ENCODE peak calls at places on chromosomes 13 and 19, in six cellular contexts. Q is CD8-positive, alpha-beta T cell; E is Peyer's patch; V is GM23338; C is fibroblast of mammary gland; H is brain microvascular endothelial cell. X is an unnamed sample.

GRCh38 chr19:30227661-30228112 is 144.5 kb upstream of the ZNF536 start:
- DNase-seq in Q (no peak), E (peak), V (peak), C (peak), H (peak), X (peak)

GRCh38 chr13:83618966-83619365 is 263.3 kb downstream of the SLITRK1 start:
- DNase-seq in Q (no peak), E (no peak), V (no peak), C (peak), H (peak), X (no peak)

GRCh38 chr13:74910399-74910798 is 571.6 kb downstream of the TBC1D4 start:
- DNase-seq in Q (no peak), E (no peak), V (no peak), C (no peak), H (no peak), X (no peak)

GRCh38 chr19:22627526-22627925 is 6.6 kb upstream of the ZNF492 start:
- DNase-seq in Q (no peak), E (no peak), V (no peak), C (no peak), H (no peak), X (no peak)

GRCh38 chr13:99124695-99125334 is 75.8 kb upstream of the UBAC2 start:
- DNase-seq in Q (no peak), E (no peak), V (no peak), C (peak), H (peak), X (peak)

GRCh38 chr13:46992383-46992952 is 95.6 kb upstream of the HTR2A start:
- DNase-seq in Q (no peak), E (no peak), V (peak), C (peak), H (peak), X (no peak)

GRCh38 chr13:35988648-35989081 is 142.5 kb downstream of the DCLK1 start:
- DNase-seq in Q (no peak), E (no peak), V (peak), C (peak), H (peak), X (no peak)

GRCh38 chr19:12497032-12497431 is 12.4 kb upstream of the ZNF709 start:
- DNase-seq in Q (no peak), E (no peak), V (no peak), C (no peak), H (no peak), X (no peak)

GRCh38 chr13:36173923-36174322 is 40.4 kb downstream of the SOHLH2 start:
- DNase-seq in Q (no peak), E (no peak), V (no peak), C (no peak), H (no peak), X (no peak)

DNA sequence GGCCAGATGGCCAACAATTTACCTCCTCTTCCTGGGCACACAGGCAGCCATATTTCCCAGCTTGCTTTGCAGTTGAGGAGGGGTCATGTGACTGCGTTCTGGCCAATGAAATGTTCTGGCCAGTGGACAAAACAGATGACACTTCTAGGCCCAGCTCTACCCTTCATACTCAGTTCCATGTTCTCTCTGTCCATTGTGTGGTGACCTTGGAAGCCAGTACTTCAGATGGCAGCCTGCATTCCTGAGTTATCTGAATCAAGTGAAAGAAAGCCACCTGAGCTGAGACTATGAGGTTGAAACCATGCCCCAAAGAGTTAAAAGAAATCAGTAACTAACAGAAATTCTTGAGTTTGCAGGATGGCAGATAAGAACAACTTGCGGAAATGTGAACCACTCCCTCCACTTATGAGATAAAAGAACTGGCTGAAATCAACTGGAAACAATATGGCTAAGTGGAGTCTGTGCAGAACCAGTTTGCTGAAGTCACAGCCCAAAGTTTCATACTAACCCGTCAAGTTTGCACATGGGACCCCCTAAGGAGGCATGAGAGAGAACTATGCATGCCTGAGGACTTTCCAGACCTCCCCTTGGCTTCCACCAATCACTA is 8.1 kb downstream of the FAM187B start:
- DNase-seq in Q (no peak), E (no peak), V (peak), C (no peak), H (no peak), X (no peak)
- TF ChIP-seq CTCF in Q (no peak), E (no peak), V (no peak), C (no peak), H (no peak), X (no peak)

GRCh38 chr19:43723588-43723987 is 7.7 kb downstream of the IRGC start:
- DNase-seq in Q (no peak), E (no peak), V (peak), C (peak), H (no peak), X (no peak)
- TF ChIP-seq CTCF in Q (no peak), E (no peak), V (peak), C (peak), H (peak), X (no peak)

DNA sequence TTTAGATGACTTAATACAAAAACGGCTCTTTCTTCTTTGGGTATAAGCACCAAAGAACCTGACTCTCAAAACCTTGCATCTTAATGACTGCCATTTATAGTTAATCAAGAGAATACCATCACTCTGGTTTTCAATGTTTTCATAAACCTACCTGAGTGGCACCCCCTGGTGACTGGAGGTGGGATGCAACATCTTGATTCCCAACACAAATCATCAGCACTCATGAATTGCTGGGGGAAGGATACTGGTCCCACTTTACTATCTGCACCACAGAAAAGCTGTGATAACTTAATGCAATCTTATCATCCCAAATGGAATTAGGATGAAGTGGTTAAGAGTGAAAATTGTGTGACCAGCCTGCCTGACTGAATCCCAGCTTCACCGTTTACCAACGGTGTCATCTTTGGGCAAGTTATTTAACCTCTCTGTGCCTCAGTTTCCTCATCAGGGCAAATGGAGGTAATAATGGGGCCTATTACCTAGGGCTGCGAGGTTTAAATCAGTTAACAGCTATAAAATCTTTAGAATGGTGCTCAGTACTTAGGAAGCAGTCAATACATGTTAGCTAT is 366.4 kb downstream of the KLF12 start:
- DNase-seq in Q (no peak), E (no peak), V (peak), C (no peak), H (no peak), X (no peak)
- TF ChIP-seq CTCF in Q (peak), E (no peak), V (peak), C (peak), H (peak), X (peak)

GRCh38 chr13:64847767-64848166 is 2382.4 kb downstream of the PCDH9 start:
- DNase-seq in Q (no peak), E (no peak), V (no peak), C (no peak), H (no peak), X (no peak)

GRCh38 chr13:64855506-64855905 is 2374.6 kb downstream of the PCDH9 start:
- DNase-seq in Q (no peak), E (no peak), V (no peak), C (peak), H (peak), X (no peak)

GRCh38 chr13:64849174-64849573 is 2381.0 kb downstream of the PCDH9 start:
- DNase-seq in Q (no peak), E (no peak), V (no peak), C (no peak), H (no peak), X (no peak)

GRCh38 chr13:64850017-64850416 is 2380.1 kb downstream of the PCDH9 start:
- DNase-seq in Q (no peak), E (no peak), V (no peak), C (no peak), H (no peak), X (no peak)
- TF ChIP-seq CTCF in Q (no peak), E (no peak), V (no peak), C (no peak), H (no peak), X (no peak)

GRCh38 chr19:40445006-40445312 is 824 bp upstream of the SERTAD3 start:
- DNase-seq in Q (no peak), E (no peak), V (no peak), C (no peak), H (no peak), X (no peak)
- TF ChIP-seq CTCF in Q (no peak), E (no peak), V (no peak), C (no peak), H (no peak), X (no peak)

DNA sequence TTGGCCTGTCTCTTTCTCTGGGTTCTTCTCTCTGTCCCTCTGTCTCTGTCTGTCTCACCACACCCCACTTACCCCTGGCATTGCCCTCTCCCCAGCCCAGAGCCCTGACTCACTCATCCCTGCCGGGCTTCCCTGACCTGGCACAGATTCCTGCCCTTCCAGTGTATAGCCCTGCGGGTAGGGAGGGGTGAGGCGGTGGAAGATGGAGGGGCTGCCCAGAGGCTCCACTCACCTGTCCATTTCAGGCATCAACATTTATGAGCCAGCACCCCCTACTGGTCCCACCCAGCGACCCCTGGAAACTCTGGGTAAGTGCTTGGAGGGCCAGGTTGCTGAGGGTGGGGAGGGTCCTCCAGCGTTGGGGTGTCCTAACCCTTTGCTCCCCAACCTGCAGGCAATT is 1.0 kb downstream of the NCCRP1 start:
- DNase-seq in Q (no peak), E (no peak), V (no peak), C (no peak), H (no peak), X (peak)
- TF ChIP-seq CTCF in Q (no peak), E (no peak), V (peak), C (peak), H (peak), X (no peak)

X was measured in GM13977.